ENCODE peak calls at places on chromosomes 5 and 9, in nine cellular contexts. One of them, this sample, is unnamed.
A peak's percentile ranks its signal among the peaks of the same experiment; 100 is the strongest.

GRCh38 chr9:129696803-129697110 is 31.3 kb downstream of the PRRX2 start:
- DNase-seq in GM23338: peak; percentile 56
- DNase-seq in prostate gland: no peak
- DNase-seq in dorsolateral prefrontal cortex: no peak
- DNase-seq in ovary: no peak
- DNase-seq in HCT116: no peak
- DNase-seq in NB4: no peak
- DNase-seq in heart left ventricle: no peak
- DNase-seq in ascending aorta: no peak
- DNase-seq in this sample: no peak

GRCh38 chr5:173243808-173244305 is 8.9 kb upstream of the NKX2-5 start:
- DNase-seq in prostate gland: no peak
- DNase-seq in heart left ventricle: peak; percentile 49
- DNase-seq in ovary: no peak
- DNase-seq in GM23338: peak; percentile 58
- DNase-seq in dorsolateral prefrontal cortex: no peak
- DNase-seq in ascending aorta: no peak
- DNase-seq in NB4: no peak
- DNase-seq in HCT116: no peak
- DNase-seq in this sample: no peak

GRCh38 chr9:119357697-119358096 is 11.5 kb downstream of the BRINP1 start:
- DNase-seq in NB4: no peak
- DNase-seq in heart left ventricle: no peak
- DNase-seq in GM23338: no peak
- DNase-seq in ascending aorta: no peak
- DNase-seq in dorsolateral prefrontal cortex: no peak
- DNase-seq in HCT116: no peak
- DNase-seq in ovary: no peak
- DNase-seq in prostate gland: no peak
- DNase-seq in this sample: no peak

GRCh38 chr9:115395511-115396021 is 277.6 kb upstream of the TNC start:
- DNase-seq in ovary: no peak
- DNase-seq in HCT116: no peak
- DNase-seq in NB4: no peak
- DNase-seq in ascending aorta: no peak
- DNase-seq in prostate gland: no peak
- DNase-seq in dorsolateral prefrontal cortex: no peak
- DNase-seq in heart left ventricle: no peak
- DNase-seq in GM23338: no peak
- DNase-seq in this sample: peak; percentile 34

GRCh38 chr5:125410501-125411162 is 664.2 kb upstream of the ZNF608 start:
- DNase-seq in ascending aorta: no peak
- DNase-seq in HCT116: no peak
- DNase-seq in ovary: no peak
- DNase-seq in GM23338: no peak
- DNase-seq in NB4: no peak
- DNase-seq in heart left ventricle: no peak
- DNase-seq in prostate gland: no peak
- DNase-seq in dorsolateral prefrontal cortex: no peak
- DNase-seq in this sample: no peak

GRCh38 chr5:68216737-68217231 is 1.2 kb downstream of the PIK3R1 start:
- DNase-seq in GM23338: no peak
- DNase-seq in NB4: no peak
- DNase-seq in HCT116: no peak
- DNase-seq in ascending aorta: no peak
- DNase-seq in heart left ventricle: no peak
- DNase-seq in dorsolateral prefrontal cortex: no peak
- DNase-seq in prostate gland: no peak
- DNase-seq in ovary: no peak
- DNase-seq in this sample: no peak

GRCh38 chr5:267716-268115 is 3.7 kb upstream of the PDCD6 start:
- DNase-seq in dorsolateral prefrontal cortex: no peak
- DNase-seq in prostate gland: no peak
- DNase-seq in ascending aorta: peak; percentile 43
- DNase-seq in ovary: no peak
- DNase-seq in NB4: no peak
- DNase-seq in heart left ventricle: no peak
- DNase-seq in HCT116: no peak
- DNase-seq in GM23338: no peak
- DNase-seq in this sample: no peak

GRCh38 chr5:151555760-151556576 is 35.2 kb downstream of the FAT2 start:
- DNase-seq in dorsolateral prefrontal cortex: no peak
- DNase-seq in GM23338: no peak
- DNase-seq in heart left ventricle: no peak
- DNase-seq in HCT116: no peak
- DNase-seq in prostate gland: no peak
- DNase-seq in NB4: no peak
- DNase-seq in ascending aorta: peak; percentile 12
- DNase-seq in ovary: no peak
- DNase-seq in this sample: no peak

GRCh38 chr5:154131817-154132216 is 58.7 kb upstream of the GALNT10 start:
- DNase-seq in ovary: no peak
- DNase-seq in dorsolateral prefrontal cortex: no peak
- DNase-seq in ascending aorta: no peak
- DNase-seq in GM23338: no peak
- DNase-seq in heart left ventricle: no peak
- DNase-seq in NB4: no peak
- DNase-seq in prostate gland: no peak
- DNase-seq in HCT116: no peak
- DNase-seq in this sample: no peak

GRCh38 chr9:128635266-128636023 is 21.2 kb downstream of the DYNC2I2 start:
- DNase-seq in NB4: no peak
- DNase-seq in prostate gland: peak; percentile 83
- DNase-seq in ovary: peak; percentile 86
- DNase-seq in dorsolateral prefrontal cortex: no peak
- DNase-seq in GM23338: peak; percentile 96
- DNase-seq in HCT116: peak; percentile 94
- DNase-seq in heart left ventricle: peak; percentile 94
- DNase-seq in ascending aorta: peak; percentile 96
- DNase-seq in this sample: peak; percentile 50

GRCh38 chr9:112086627-112087026 is 88.5 kb downstream of the SUSD1 start:
- DNase-seq in dorsolateral prefrontal cortex: no peak
- DNase-seq in prostate gland: no peak
- DNase-seq in GM23338: peak; percentile 47
- DNase-seq in heart left ventricle: no peak
- DNase-seq in HCT116: no peak
- DNase-seq in ascending aorta: no peak
- DNase-seq in ovary: no peak
- DNase-seq in NB4: peak; percentile 38
- DNase-seq in this sample: no peak

GRCh38 chr5:3324421-3325101 is 271.1 kb upstream of the IRX1 start:
- DNase-seq in heart left ventricle: no peak
- DNase-seq in HCT116: no peak
- DNase-seq in prostate gland: no peak
- DNase-seq in NB4: no peak
- DNase-seq in ascending aorta: no peak
- DNase-seq in dorsolateral prefrontal cortex: no peak
- DNase-seq in ovary: no peak
- DNase-seq in GM23338: peak; percentile 30
- DNase-seq in this sample: no peak

GRCh38 chr5:156824800-156825199 is 25.3 kb upstream of the PPP1R2B start:
- DNase-seq in NB4: peak; percentile 2
- DNase-seq in heart left ventricle: no peak
- DNase-seq in GM23338: peak; percentile 81
- DNase-seq in ascending aorta: no peak
- DNase-seq in ovary: no peak
- DNase-seq in HCT116: peak; percentile 21
- DNase-seq in dorsolateral prefrontal cortex: no peak
- DNase-seq in prostate gland: peak; percentile 30
- DNase-seq in this sample: peak; percentile 86

DNA sequence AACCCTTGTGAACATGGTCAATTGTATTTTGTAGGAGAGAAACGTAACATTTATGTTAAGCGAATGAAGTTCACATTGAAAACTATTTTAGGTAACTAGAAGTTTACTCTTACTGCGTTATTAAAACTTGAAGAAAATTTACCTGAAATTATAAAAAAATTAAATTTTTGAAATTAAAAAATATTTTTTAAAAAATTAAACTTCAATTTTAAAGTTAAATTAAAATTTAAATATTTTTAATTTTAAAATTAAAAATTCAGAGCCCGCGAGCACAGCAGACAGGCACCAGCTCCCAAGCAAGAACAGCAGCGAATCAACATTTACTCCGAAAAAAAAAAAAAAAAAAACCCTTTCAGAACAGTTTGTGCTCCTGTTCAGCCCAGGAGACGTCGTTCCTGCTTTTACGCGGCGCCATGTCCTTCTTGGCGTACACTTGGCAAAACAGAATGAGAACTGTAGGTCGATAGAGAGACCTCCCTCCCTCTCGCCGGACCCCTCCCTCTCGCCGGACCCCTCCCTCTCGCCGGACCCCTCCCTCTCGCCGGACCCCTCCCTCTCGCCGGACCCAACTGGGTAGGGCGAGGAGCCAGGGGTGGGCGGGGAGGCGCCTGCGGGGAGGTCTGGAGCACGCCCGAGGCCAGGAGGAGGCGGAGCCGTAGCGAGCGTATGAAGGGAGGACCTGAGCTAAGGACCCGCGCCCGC is 235.9 kb downstream of the ROR2 start:
- DNase-seq in prostate gland: peak; percentile 50
- DNase-seq in ovary: peak; percentile 84
- DNase-seq in NB4: peak; percentile 76
- DNase-seq in HCT116: peak; percentile 34
- DNase-seq in dorsolateral prefrontal cortex: no peak
- DNase-seq in heart left ventricle: peak; percentile 86
- DNase-seq in GM23338: peak; percentile 86
- DNase-seq in ascending aorta: peak; percentile 69
- DNase-seq in this sample: peak; percentile 31
- H3K4me3 ChIP-seq in prostate gland: peak overlapping the region; percentile 30
- H3K4me3 ChIP-seq in ovary: peak overlapping the region; percentile 41
- H3K4me3 ChIP-seq in NB4: peak overlapping the region; percentile 47
- H3K4me3 ChIP-seq in HCT116: peak overlapping the region; percentile 39
- H3K4me3 ChIP-seq in dorsolateral prefrontal cortex: peak overlapping the region; percentile 58
- H3K4me3 ChIP-seq in heart left ventricle: peak overlapping the region; percentile 7
- H3K4me3 ChIP-seq in GM23338: peak overlapping the region; percentile 46
- H3K4me3 ChIP-seq in ascending aorta: peak overlapping the region; percentile 56
- H3K4me3 ChIP-seq in this sample: peak overlapping the region; percentile 46

DNA sequence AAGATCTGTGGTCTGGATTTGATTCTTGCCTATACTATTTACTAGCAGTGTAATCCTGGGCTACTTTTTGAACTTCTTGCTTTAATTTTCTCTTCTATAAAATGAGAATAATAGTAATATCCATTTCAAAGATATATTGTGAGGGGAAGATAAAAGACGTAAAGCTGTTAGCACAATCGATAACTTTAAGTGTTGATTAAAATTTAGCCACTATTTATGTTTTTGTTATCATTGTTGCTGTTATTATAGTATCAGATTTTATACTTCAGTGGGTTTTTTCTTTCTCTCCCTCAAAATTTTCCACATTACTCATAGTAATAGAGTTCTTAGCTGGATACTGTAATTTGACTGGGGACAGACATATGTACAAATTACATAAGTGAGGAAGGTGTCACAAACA is 42.0 kb downstream of the STX17 start:
- DNase-seq in NB4: no peak
- DNase-seq in heart left ventricle: no peak
- DNase-seq in ascending aorta: no peak
- DNase-seq in GM23338: no peak
- DNase-seq in HCT116: no peak
- DNase-seq in ovary: no peak
- DNase-seq in prostate gland: no peak
- DNase-seq in dorsolateral prefrontal cortex: no peak
- DNase-seq in this sample: no peak
- TF ChIP-seq CTCF in NB4: no peak
- TF ChIP-seq CTCF in heart left ventricle: no peak
- TF ChIP-seq CTCF in ascending aorta: no peak
- TF ChIP-seq CTCF in GM23338: no peak
- TF ChIP-seq CTCF in HCT116: no peak
- TF ChIP-seq CTCF in ovary: no peak
- TF ChIP-seq CTCF in prostate gland: no peak
- TF ChIP-seq CTCF in dorsolateral prefrontal cortex: no peak
- TF ChIP-seq CTCF in this sample: no peak

GRCh38 chr9:18472435-18472834 is 1.5 kb upstream of the ADAMTSL1 start:
- DNase-seq in ascending aorta: no peak
- DNase-seq in heart left ventricle: no peak
- DNase-seq in ovary: no peak
- DNase-seq in HCT116: no peak
- DNase-seq in NB4: no peak
- DNase-seq in GM23338: no peak
- DNase-seq in dorsolateral prefrontal cortex: no peak
- DNase-seq in prostate gland: no peak
- DNase-seq in this sample: no peak
- H3K4me3 ChIP-seq in ascending aorta: no peak overlapping the region
- H3K4me3 ChIP-seq in heart left ventricle: no peak overlapping the region
- H3K4me3 ChIP-seq in ovary: no peak overlapping the region
- H3K4me3 ChIP-seq in HCT116: no peak overlapping the region
- H3K4me3 ChIP-seq in NB4: no peak overlapping the region
- H3K4me3 ChIP-seq in GM23338: no peak overlapping the region
- H3K4me3 ChIP-seq in dorsolateral prefrontal cortex: no peak overlapping the region
- H3K4me3 ChIP-seq in prostate gland: no peak overlapping the region
- H3K4me3 ChIP-seq in this sample: no peak overlapping the region

GRCh38 chr9:106653111-106653697 is 209.8 kb upstream of the ZNF462 start:
- DNase-seq in ascending aorta: no peak
- DNase-seq in GM23338: no peak
- DNase-seq in HCT116: no peak
- DNase-seq in prostate gland: no peak
- DNase-seq in heart left ventricle: no peak
- DNase-seq in ovary: no peak
- DNase-seq in dorsolateral prefrontal cortex: no peak
- DNase-seq in NB4: no peak
- DNase-seq in this sample: no peak

GRCh38 chr9:106643211-106643930 is 219.6 kb upstream of the ZNF462 start:
- DNase-seq in NB4: no peak
- DNase-seq in prostate gland: no peak
- DNase-seq in ovary: no peak
- DNase-seq in heart left ventricle: no peak
- DNase-seq in HCT116: no peak
- DNase-seq in GM23338: no peak
- DNase-seq in dorsolateral prefrontal cortex: no peak
- DNase-seq in ascending aorta: no peak
- DNase-seq in this sample: peak; percentile 83

GRCh38 chr9:106644661-106645060 is 218.3 kb upstream of the ZNF462 start:
- DNase-seq in ovary: no peak
- DNase-seq in heart left ventricle: no peak
- DNase-seq in HCT116: no peak
- DNase-seq in prostate gland: no peak
- DNase-seq in ascending aorta: no peak
- DNase-seq in dorsolateral prefrontal cortex: no peak
- DNase-seq in NB4: no peak
- DNase-seq in GM23338: no peak
- DNase-seq in this sample: no peak

GRCh38 chr9:106649664-106650063 is 213.3 kb upstream of the ZNF462 start:
- DNase-seq in prostate gland: no peak
- DNase-seq in dorsolateral prefrontal cortex: no peak
- DNase-seq in NB4: no peak
- DNase-seq in GM23338: no peak
- DNase-seq in heart left ventricle: no peak
- DNase-seq in ovary: no peak
- DNase-seq in HCT116: no peak
- DNase-seq in ascending aorta: no peak
- DNase-seq in this sample: no peak

DNA sequence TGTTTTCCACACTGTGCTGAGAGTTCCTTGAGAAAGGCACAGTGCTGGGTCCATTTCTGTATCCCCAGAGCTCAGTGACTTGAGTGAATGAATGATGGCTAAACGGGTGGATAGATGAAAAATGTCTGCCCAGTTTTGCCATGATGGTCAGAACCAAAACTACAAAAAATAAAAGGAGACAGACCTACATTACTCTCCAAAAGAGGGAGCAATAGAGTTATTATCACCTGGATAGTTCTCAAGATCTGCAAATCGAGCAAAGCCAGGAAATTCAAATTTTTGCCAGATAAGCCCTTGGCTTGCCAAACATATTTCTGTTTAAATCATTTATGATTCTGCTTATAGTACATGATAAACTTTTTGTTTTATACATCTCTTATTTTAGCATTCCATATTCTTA is 214.2 kb upstream of the ZNF462 start:
- DNase-seq in GM23338: peak; percentile 43
- DNase-seq in prostate gland: no peak
- DNase-seq in dorsolateral prefrontal cortex: no peak
- DNase-seq in ovary: no peak
- DNase-seq in NB4: no peak
- DNase-seq in HCT116: peak; percentile 6
- DNase-seq in ascending aorta: no peak
- DNase-seq in heart left ventricle: no peak
- DNase-seq in this sample: peak; percentile 21
- TF ChIP-seq CTCF in GM23338: peak; percentile 45
- TF ChIP-seq CTCF in prostate gland: peak; percentile 13
- TF ChIP-seq CTCF in dorsolateral prefrontal cortex: no peak
- TF ChIP-seq CTCF in ovary: no peak
- TF ChIP-seq CTCF in NB4: no peak
- TF ChIP-seq CTCF in HCT116: no peak
- TF ChIP-seq CTCF in ascending aorta: no peak
- TF ChIP-seq CTCF in heart left ventricle: peak; percentile 33
- TF ChIP-seq CTCF in this sample: peak; percentile 38